ENCODE peak calls at places on chromosomes 6 and 20, in seven cellular contexts. K is IMR-90, C is H1, V is mesenchymal stem cell, T is neuronal stem cell, L is mesendoderm, A is H9. U is an unnamed sample.
A peak's percentile ranks its signal among the peaks of the same experiment; 100 is the strongest.

GRCh38 chr6:109853951-109854350 is 124.2 kb upstream of the GPR6 start:
- DNase-seq in C (no peak), K (no peak), V (no peak), A (no peak), L (no peak), T (no peak), U (no peak)

GRCh38 chr6:137146206-137146605 is 27.2 kb downstream of the IL22RA2 start:
- DNase-seq in L (no peak), K (no peak), V (no peak), T (no peak), C (no peak), A (no peak), U (peak; percentile 80)

GRCh38 chr6:39239527-39240154 is 10.4 kb upstream of the KCNK5 start:
- DNase-seq in A (no peak), L (no peak), K (no peak), T (no peak), V (no peak), C (no peak), U (no peak)

GRCh38 chr20:35001596-35002362 is 46.1 kb downstream of the MYH7B start:
- DNase-seq in T (no peak), L (no peak), V (no peak), A (no peak), C (no peak), K (no peak), U (no peak)

GRCh38 chr20:51008718-51009117 is 14.2 kb downstream of the KCNG1 start:
- DNase-seq in A (no peak), K (no peak), V (no peak), T (no peak), L (no peak), C (no peak), U (no peak)

GRCh38 chr6:40947876-40948514 is 91.0 kb downstream of the UNC5CL start:
- DNase-seq in K (peak; percentile 90), C (no peak), L (peak; percentile 43), T (no peak), A (peak; percentile 36), V (peak; percentile 77), U (no peak)

GRCh38 chr6:150844371-150844770 is 21.1 kb upstream of the MTHFD1L start:
- DNase-seq in A (no peak), T (no peak), C (no peak), V (no peak), K (no peak), L (no peak), U (no peak)

GRCh38 chr6:163386329-163386910 is 28.1 kb upstream of the QKI start:
- DNase-seq in A (no peak), V (no peak), L (no peak), C (no peak), T (no peak), K (no peak), U (no peak)

GRCh38 chr6:141562181-141562800 is 570.4 kb upstream of the GJE1 start:
- DNase-seq in C (peak; percentile 55), T (no peak), V (peak; percentile 43), A (peak; percentile 76), K (no peak), L (peak; percentile 91), U (no peak)

GRCh38 chr6:40398810-40399477 is 188.2 kb downstream of the LRFN2 start:
- DNase-seq in A (peak; percentile 71), K (no peak), V (no peak), C (peak; percentile 63), T (no peak), L (peak; percentile 86), U (no peak)

GRCh38 chr20:10093087-10093591 is 58.4 kb downstream of the ANKEF1 start:
- DNase-seq in K (peak; percentile 57), T (no peak), V (peak; percentile 28), A (no peak), L (peak; percentile 78), C (no peak), U (peak; percentile 7)

GRCh38 chr6:160238786-160239751 is 19.6 kb downstream of the SLC22A2 start:
- DNase-seq in L (peak; percentile 57), V (no peak), T (no peak), C (peak; percentile 22), A (no peak), K (no peak), U (peak; percentile 29)
- H3K4me1 ChIP-seq in L (peaks cover 2% of the 10 kb centered on the region), V (peaks cover 1% of the 10 kb centered on the region), T (peaks cover 1% of the 10 kb centered on the region), C (peaks cover 10% of the 10 kb centered on the region), A (peaks cover 7% of the 10 kb centered on the region), K (no peaks in the 10 kb centered on the region), U (no peaks in the 10 kb centered on the region)

GRCh38 chr6:57329933-57330332 is 12.5 kb downstream of the PRIM2 start:
- DNase-seq in A (no peak), V (no peak), K (no peak), L (no peak), T (no peak), C (no peak), U (no peak)
- H4K8ac ChIP-seq in A (no peak overlapping the region), V (no peak overlapping the region), K (no peak overlapping the region), L (no peak overlapping the region), T (no peak overlapping the region), C (no peak overlapping the region), U (no peak overlapping the region)

GRCh38 chr20:1674361-1674760 is 16.8 kb upstream of the SIRPG start:
- DNase-seq in T (no peak), V (no peak), A (no peak), K (no peak), L (no peak), C (peak; percentile 6), U (no peak)
- H3K4me1 ChIP-seq in T (peaks cover 5% of the 10 kb centered on the region), V (peaks cover 5% of the 10 kb centered on the region), A (no peaks in the 10 kb centered on the region), K (no peaks in the 10 kb centered on the region), L (no peaks in the 10 kb centered on the region), C (no peaks in the 10 kb centered on the region), U (no peaks in the 10 kb centered on the region)

GRCh38 chr20:46575394-46575793 is 24.9 kb upstream of the OCSTAMP start:
- DNase-seq in L (no peak), A (no peak), K (no peak), T (no peak), C (no peak), V (no peak), U (no peak)
- H4K8ac ChIP-seq in L (no peak overlapping the region), A (no peak overlapping the region), K (no peak overlapping the region), T (no peak overlapping the region), C (no peak overlapping the region), V (no peak overlapping the region), U (no peak overlapping the region)

DNA sequence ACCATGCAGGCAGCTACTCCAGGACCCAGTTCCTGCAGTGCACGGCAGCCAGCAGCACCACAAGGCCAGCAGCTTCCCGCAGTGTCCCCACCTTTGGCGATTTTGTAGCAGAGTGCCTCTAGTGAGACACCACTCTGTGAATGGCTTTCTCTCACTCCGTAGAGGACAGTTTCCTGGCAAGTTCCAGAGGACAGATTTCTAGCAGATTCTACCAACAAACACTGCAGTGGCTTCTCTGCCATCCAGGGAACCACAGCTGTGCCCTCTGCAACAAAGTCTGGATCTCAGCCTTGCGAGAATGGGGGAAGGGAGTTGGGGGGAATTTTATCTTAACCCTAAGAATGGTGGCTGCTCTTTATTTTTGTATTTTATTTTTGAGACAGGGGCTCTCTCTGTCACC is 28.7 kb downstream of the SNHG17 start:
- DNase-seq in K (no peak), A (no peak), C (no peak), T (no peak), V (no peak), L (no peak), U (no peak)
- H3K4me1 ChIP-seq in K (no peaks in the 10 kb centered on the region), A (no peaks in the 10 kb centered on the region), C (no peaks in the 10 kb centered on the region), T (no peaks in the 10 kb centered on the region), V (peaks cover 2% of the 10 kb centered on the region), L (no peaks in the 10 kb centered on the region), U (no peaks in the 10 kb centered on the region)

DNA sequence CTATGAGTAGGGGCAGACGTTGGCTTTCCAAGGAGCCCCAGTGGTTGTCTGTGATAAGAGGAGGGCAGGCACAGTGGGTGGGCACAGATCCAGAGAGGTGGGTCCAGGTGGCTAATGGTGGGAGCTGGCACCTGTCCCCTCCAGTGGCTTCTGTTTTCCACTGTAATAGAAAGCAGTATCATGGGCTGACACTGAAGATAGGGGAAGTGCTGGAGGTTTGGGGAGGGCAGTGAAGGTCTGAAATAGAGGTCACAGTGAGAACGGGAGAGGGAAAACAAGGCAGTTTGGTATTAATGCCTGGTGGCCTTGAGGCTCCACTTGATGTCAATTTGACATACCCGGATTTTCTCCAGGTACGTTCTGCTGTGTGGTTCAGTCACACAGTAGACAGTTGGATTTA is 10.5 kb upstream of the TXNDC5 start:
- DNase-seq in T (no peak), L (no peak), A (no peak), K (no peak), V (no peak), C (no peak), U (no peak)
- H4K8ac ChIP-seq in T (no peak overlapping the region), L (no peak overlapping the region), A (no peak overlapping the region), K (no peak overlapping the region), V (no peak overlapping the region), C (no peak overlapping the region), U (no peak overlapping the region)

GRCh38 chr6:106112446-106112845 is 26.3 kb downstream of the PRDM1 start:
- DNase-seq in K (peak; percentile 51), L (no peak), T (no peak), C (no peak), V (no peak), A (no peak), U (no peak)

GRCh38 chr6:106113256-106113954 is 27.3 kb downstream of the PRDM1 start:
- DNase-seq in C (no peak), L (no peak), K (no peak), V (no peak), A (no peak), T (no peak), U (no peak)

GRCh38 chr6:106115231-106115630 is 29.1 kb downstream of the PRDM1 start:
- DNase-seq in K (no peak), T (no peak), V (no peak), A (no peak), L (no peak), C (peak; percentile 24), U (no peak)

GRCh38 chr6:106116125-106116524 is 30.0 kb downstream of the PRDM1 start:
- DNase-seq in V (no peak), K (peak; percentile 13), T (no peak), L (no peak), A (no peak), C (no peak), U (no peak)

GRCh38 chr6:106114492-106114891 is 28.4 kb downstream of the PRDM1 start:
- DNase-seq in A (no peak), K (no peak), L (no peak), C (no peak), V (no peak), T (no peak), U (no peak)
- H3K4me1 ChIP-seq in A (peaks cover 3% of the 10 kb centered on the region), K (peaks cover 4% of the 10 kb centered on the region), L (no peaks in the 10 kb centered on the region), C (no peaks in the 10 kb centered on the region), V (peaks cover 4% of the 10 kb centered on the region), T (no peaks in the 10 kb centered on the region), U (peaks cover 7% of the 10 kb centered on the region)

DNA sequence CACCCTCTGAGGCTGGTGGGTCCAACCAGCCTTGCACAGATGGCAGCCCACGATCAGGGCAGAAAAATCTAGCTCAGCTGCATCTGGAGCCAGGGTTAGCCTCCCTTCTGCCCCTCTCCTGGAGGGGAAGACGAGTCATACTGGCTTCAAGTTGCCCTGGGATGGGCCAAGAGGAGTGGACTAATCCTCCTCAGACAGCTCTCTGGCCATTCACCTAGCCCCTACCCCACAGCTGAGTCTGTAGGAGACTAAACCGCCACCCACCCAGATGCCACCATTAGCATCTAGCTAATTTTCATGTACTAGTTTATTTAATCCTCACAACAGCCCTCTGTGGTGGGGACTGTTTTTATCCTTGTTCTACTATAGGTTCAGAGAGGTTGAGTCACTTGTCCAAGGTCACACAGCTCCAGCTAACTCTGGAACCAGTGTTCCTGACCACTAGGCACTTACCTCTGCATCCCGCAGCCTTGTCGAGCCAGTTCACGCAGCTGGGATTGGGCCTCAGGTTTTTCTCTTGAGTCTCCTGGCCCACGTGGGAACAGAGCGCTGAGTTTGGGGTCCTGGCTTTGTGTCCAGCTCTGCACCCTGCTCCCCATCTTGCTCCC is 48.5 kb upstream of the CCDC167 start:
- DNase-seq in K (peak; percentile 41), A (no peak), L (no peak), T (no peak), V (no peak), C (no peak), U (no peak)
- H4K8ac ChIP-seq in K (no peak overlapping the region), A (no peak overlapping the region), L (no peak overlapping the region), T (no peak overlapping the region), V (no peak overlapping the region), C (no peak overlapping the region), U (no peak overlapping the region)

GRCh38 chr6:158327216-158327615 is 15.0 kb downstream of the TULP4 start:
- DNase-seq in A (no peak), L (no peak), V (no peak), T (no peak), K (no peak), C (no peak), U (no peak)
- H3K4me1 ChIP-seq in A (peaks cover 12% of the 10 kb centered on the region), L (peaks cover 2% of the 10 kb centered on the region), V (peaks cover 9% of the 10 kb centered on the region), T (peaks cover 1% of the 10 kb centered on the region), K (peaks cover 7% of the 10 kb centered on the region), C (no peaks in the 10 kb centered on the region), U (peaks cover 2% of the 10 kb centered on the region)

U was measured in trophoblast cell.